ENCODE peak calls at places on chromosomes 16 and 17, in eight cellular contexts. B, D, C, G, X, H, W and M are unnamed samples.

GRCh38 chr16:68499011-68499410 is 40.1 kb upstream of the ZFP90 start:
- DNase-seq in B (no peak), D (no peak), C (no peak), G (no peak), X (no peak), H (no peak), W (no peak), M (no peak)

GRCh38 chr16:22898874-22899348 is 84.9 kb downstream of the HS3ST2 start:
- DNase-seq in B (peak), D (peak), C (peak), G (peak), X (peak), H (peak), W (peak), M (peak)

GRCh38 chr16:87037012-87037411 is 280.2 kb downstream of the C16orf95 start:
- DNase-seq in B (no peak), D (no peak), C (no peak), G (no peak), X (no peak), H (no peak), W (no peak), M (no peak)

GRCh38 chr17:19302791-19303233 is 59.7 kb downstream of the B9D1 start:
- DNase-seq in B (no peak), D (no peak), C (no peak), G (no peak), X (no peak), H (no peak), W (no peak), M (no peak)

GRCh38 chr16:23940111-23940510 is 104.3 kb downstream of the PRKCB start:
- DNase-seq in B (no peak), D (no peak), C (no peak), G (no peak), X (no peak), H (no peak), W (no peak), M (no peak)

GRCh38 chr17:3986270-3986938 is 22.2 kb upstream of the ATP2A3 start:
- DNase-seq in B (no peak), D (no peak), C (peak), G (no peak), X (no peak), H (no peak), W (peak), M (no peak)

GRCh38 chr17:8724451-8724850 is 20.2 kb downstream of the CCDC42 start:
- DNase-seq in B (no peak), D (no peak), C (no peak), G (peak), X (no peak), H (no peak), W (peak), M (no peak)

GRCh38 chr17:61593404-61593803 is 2.4 kb upstream of the NACA2 start:
- DNase-seq in B (no peak), D (no peak), C (no peak), G (no peak), X (no peak), H (peak), W (no peak), M (no peak)

GRCh38 chr17:20313891-20314290 is 153.4 kb downstream of the LGALS9B start:
- DNase-seq in B (no peak), D (no peak), C (no peak), G (no peak), X (no peak), H (no peak), W (no peak), M (no peak)

GRCh38 chr16:85746431-85747227 is 4.3 kb downstream of the C16orf74 start:
- DNase-seq in B (peak), D (no peak), C (no peak), G (no peak), X (no peak), H (no peak), W (peak), M (no peak)

GRCh38 chr16:8928467-8928957 is 35.2 kb downstream of the USP7 start:
- DNase-seq in B (peak), D (peak), C (peak), G (no peak), X (no peak), H (peak), W (no peak), M (no peak)

GRCh38 chr17:82671071-82671470 is 22.8 kb upstream of the WDR45B start:
- DNase-seq in B (no peak), D (no peak), C (no peak), G (no peak), X (no peak), H (no peak), W (no peak), M (no peak)

GRCh38 chr16:83878838-83879237 is 20.1 kb upstream of the MLYCD start:
- DNase-seq in B (peak), D (no peak), C (peak), G (peak), X (no peak), H (peak), W (peak), M (no peak)

GRCh38 chr17:2085648-2085949 is 30.7 kb downstream of the HIC1 start:
- DNase-seq in B (peak), D (peak), C (peak), G (no peak), X (peak), H (peak), W (no peak), M (no peak)

GRCh38 chr16:398551-399277 is 1.7 kb downstream of the NME4 start:
- DNase-seq in B (no peak), D (no peak), C (no peak), G (no peak), X (no peak), H (no peak), W (no peak), M (no peak)

GRCh38 chr17:71740866-71741265 is 380.0 kb upstream of the SOX9 start:
- DNase-seq in B (no peak), D (no peak), C (no peak), G (no peak), X (no peak), H (no peak), W (no peak), M (no peak)

GRCh38 chr16:23836078-23836403 is 258 bp downstream of the PRKCB start:
- DNase-seq in B (no peak), D (no peak), C (no peak), G (no peak), X (no peak), H (no peak), W (no peak), M (no peak)

GRCh38 chr16:85055503-85056210 is 28.1 kb downstream of the KIAA0513 start:
- DNase-seq in B (peak), D (no peak), C (peak), G (no peak), X (no peak), H (peak), W (peak), M (peak)

GRCh38 chr17:12866244-12866643 is 76.9 kb downstream of the ARHGAP44 start:
- DNase-seq in B (no peak), D (no peak), C (no peak), G (no peak), X (no peak), H (no peak), W (no peak), M (no peak)

GRCh38 chr16:53865492-53865863 is 161.5 kb downstream of the FTO start:
- DNase-seq in B (peak), D (no peak), C (peak), G (no peak), X (no peak), H (peak), W (peak), M (no peak)

GRCh38 chr16:88790312-88791150 is 5.5 kb upstream of the PIEZO1 start:
- DNase-seq in B (no peak), D (no peak), C (peak), G (peak), X (peak), H (no peak), W (no peak), M (no peak)

GRCh38 chr16:48899500-48899899 is 289.5 kb upstream of the N4BP1 start:
- DNase-seq in B (no peak), D (no peak), C (no peak), G (no peak), X (no peak), H (no peak), W (no peak), M (no peak)

GRCh38 chr16:13453938-13454553 is 465.9 kb upstream of the ERCC4 start:
- DNase-seq in B (peak), D (no peak), C (no peak), G (peak), X (no peak), H (peak), W (peak), M (no peak)

GRCh38 chr17:81680150-81680549 is 3.4 kb downstream of the ARL16 start:
- DNase-seq in B (no peak), D (no peak), C (no peak), G (no peak), X (no peak), H (no peak), W (no peak), M (no peak)

GRCh38 chr17:74951065-74951464 is 15.4 kb downstream of the OTOP3 start:
- DNase-seq in B (no peak), D (no peak), C (no peak), G (no peak), X (no peak), H (no peak), W (no peak), M (no peak)

GRCh38 chr17:76682306-76682705 is 28.5 kb downstream of the MXRA7 start:
- DNase-seq in B (peak), D (peak), C (peak), G (no peak), X (peak), H (peak), W (no peak), M (no peak)

GRCh38 chr16:86222541-86222940 is 287.8 kb upstream of the FOXF1 start:
- DNase-seq in B (peak), D (no peak), C (peak), G (no peak), X (no peak), H (peak), W (no peak), M (no peak)

GRCh38 chr16:14284371-14284770 is 213.3 kb downstream of the MRTFB start:
- DNase-seq in B (no peak), D (no peak), C (no peak), G (no peak), X (no peak), H (no peak), W (no peak), M (no peak)

GRCh38 chr16:23079683-23080221 is 69.5 kb downstream of the USP31 start:
- DNase-seq in B (no peak), D (no peak), C (no peak), G (no peak), X (no peak), H (no peak), W (peak), M (no peak)

GRCh38 chr16:59210955-59211541 is 476.9 kb upstream of the GOT2 start:
- DNase-seq in B (peak), D (no peak), C (peak), G (peak), X (no peak), H (peak), W (no peak), M (no peak)

GRCh38 chr17:6555331-6556120 is 829 bp downstream of the PITPNM3 start:
- DNase-seq in B (peak), D (peak), C (peak), G (no peak), X (no peak), H (no peak), W (peak), M (no peak)

GRCh38 chr16:3858809-3859208 is 21.7 kb downstream of the CREBBP start:
- DNase-seq in B (no peak), D (no peak), C (no peak), G (no peak), X (no peak), H (no peak), W (no peak), M (no peak)

GRCh38 chr16:3856367-3857141 is 24.0 kb downstream of the CREBBP start:
- DNase-seq in B (no peak), D (no peak), C (no peak), G (no peak), X (no peak), H (no peak), W (no peak), M (no peak)

GRCh38 chr16:3859875-3860274 is 20.6 kb downstream of the CREBBP start:
- DNase-seq in B (no peak), D (no peak), C (no peak), G (no peak), X (no peak), H (no peak), W (no peak), M (no peak)

GRCh38 chr16:3855142-3855541 is 25.4 kb downstream of the CREBBP start:
- DNase-seq in B (no peak), D (no peak), C (no peak), G (no peak), X (no peak), H (no peak), W (no peak), M (no peak)

GRCh38 chr16:3857189-3858013 is 23.1 kb downstream of the CREBBP start:
- DNase-seq in B (peak), D (peak), C (peak), G (no peak), X (no peak), H (peak), W (peak), M (peak)
- H3K4me3 ChIP-seq in B (no peak), D (no peak), C (no peak), G (no peak), X (no peak), H (peak), W (no peak), M (no peak)

GRCh38 chr17:48553190-48553547 is 8.3 kb upstream of the HOXB2 start:
- DNase-seq in B (no peak), D (no peak), C (no peak), G (no peak), X (no peak), H (no peak), W (no peak), M (no peak)
- TF ChIP-seq CTCF in B (no peak), D (no peak), C (no peak), G (no peak), X (no peak), H (no peak), W (no peak), M (no peak)

GRCh38 chr16:10388987-10389386 is 3.1 kb downstream of the ATF7IP2 start:
- DNase-seq in B (no peak), D (no peak), C (no peak), G (no peak), X (no peak), H (no peak), W (no peak), M (no peak)

GRCh38 chr16:10386517-10387377 is 886 bp downstream of the ATF7IP2 start:
- DNase-seq in B (peak), D (no peak), C (peak), G (no peak), X (no peak), H (peak), W (no peak), M (no peak)

GRCh38 chr16:10390330-10390729 is 4.5 kb downstream of the ATF7IP2 start:
- DNase-seq in B (no peak), D (no peak), C (no peak), G (no peak), X (no peak), H (no peak), W (no peak), M (no peak)

GRCh38 chr16:10385725-10386516 is at the start of gene ATF7IP2:
- DNase-seq in B (peak), D (peak), C (peak), G (peak), X (peak), H (peak), W (peak), M (peak)

DNA sequence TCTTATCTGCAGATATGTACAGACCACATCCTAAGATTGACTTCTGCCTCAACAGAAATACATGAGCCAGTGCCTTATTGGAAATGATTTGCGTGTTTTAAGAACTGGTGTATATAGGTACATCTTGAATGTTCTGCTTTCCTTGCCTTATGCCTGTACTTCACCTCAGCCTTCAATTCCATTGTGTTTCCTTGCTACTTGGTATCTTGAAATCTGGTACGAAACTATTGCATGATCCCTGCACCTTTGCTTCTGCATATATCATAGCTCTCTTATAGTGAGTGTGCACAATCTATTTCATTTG is 1.5 kb downstream of the ATF7IP2 start:
- DNase-seq in B (no peak), D (no peak), C (no peak), G (no peak), X (no peak), H (no peak), W (no peak), M (no peak)
- H3K4me3 ChIP-seq in B (no peak), D (no peak), C (no peak), G (peak), X (peak), H (peak), W (no peak), M (peak)

DNA sequence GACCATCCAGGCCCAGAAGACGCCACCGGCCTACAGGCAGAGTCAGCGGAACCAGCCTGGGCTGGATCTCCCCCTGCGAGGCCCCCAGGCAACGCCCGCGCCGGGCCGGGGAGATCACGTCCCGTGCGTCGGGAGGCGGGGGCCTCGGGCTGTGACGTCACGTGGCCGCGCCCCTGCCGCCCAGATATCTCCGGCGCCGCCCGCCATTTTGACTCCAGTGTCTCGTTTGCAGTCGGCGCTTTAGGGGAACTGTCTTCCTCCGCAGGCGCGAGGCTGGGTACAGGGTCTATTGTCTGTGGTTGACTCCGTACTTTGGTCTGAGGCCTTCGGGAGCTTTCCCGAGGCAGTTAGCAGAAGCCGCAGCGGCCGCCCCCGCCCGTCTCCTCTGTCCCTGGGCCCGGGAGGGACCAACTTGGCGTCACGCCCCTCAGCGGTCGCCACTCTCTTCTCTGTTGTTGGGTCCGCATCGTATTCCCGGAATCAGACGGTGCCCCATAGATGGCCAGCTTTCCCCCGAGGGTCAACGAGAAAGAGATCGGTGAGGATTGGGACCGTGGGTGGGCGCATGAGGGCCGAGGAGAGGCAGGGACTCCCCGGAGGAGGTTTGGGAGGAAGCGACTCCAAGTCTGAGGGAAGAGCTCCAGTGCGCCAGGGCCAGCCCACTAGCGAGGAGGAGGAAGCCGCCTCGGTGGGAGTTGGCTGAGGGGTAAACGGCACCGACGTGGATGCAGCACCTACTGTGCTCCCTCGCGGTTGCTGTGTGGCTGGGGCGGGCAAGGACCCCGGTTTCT is at the start of gene WSB1:
- DNase-seq in B (peak), D (peak), C (peak), G (peak), X (peak), H (peak), W (peak), M (peak)
- TF ChIP-seq CTCF in B (no peak), D (no peak), C (no peak), G (no peak), X (no peak), H (no peak), W (no peak), M (no peak)

GRCh38 chr17:78862073-78863023 is 21.7 kb upstream of the USP36 start:
- DNase-seq in B (peak), D (peak), C (peak), G (no peak), X (peak), H (peak), W (peak), M (no peak)
- H3K4me3 ChIP-seq in B (no peak), D (no peak), C (no peak), G (no peak), X (no peak), H (peak), W (no peak), M (no peak)

DNA sequence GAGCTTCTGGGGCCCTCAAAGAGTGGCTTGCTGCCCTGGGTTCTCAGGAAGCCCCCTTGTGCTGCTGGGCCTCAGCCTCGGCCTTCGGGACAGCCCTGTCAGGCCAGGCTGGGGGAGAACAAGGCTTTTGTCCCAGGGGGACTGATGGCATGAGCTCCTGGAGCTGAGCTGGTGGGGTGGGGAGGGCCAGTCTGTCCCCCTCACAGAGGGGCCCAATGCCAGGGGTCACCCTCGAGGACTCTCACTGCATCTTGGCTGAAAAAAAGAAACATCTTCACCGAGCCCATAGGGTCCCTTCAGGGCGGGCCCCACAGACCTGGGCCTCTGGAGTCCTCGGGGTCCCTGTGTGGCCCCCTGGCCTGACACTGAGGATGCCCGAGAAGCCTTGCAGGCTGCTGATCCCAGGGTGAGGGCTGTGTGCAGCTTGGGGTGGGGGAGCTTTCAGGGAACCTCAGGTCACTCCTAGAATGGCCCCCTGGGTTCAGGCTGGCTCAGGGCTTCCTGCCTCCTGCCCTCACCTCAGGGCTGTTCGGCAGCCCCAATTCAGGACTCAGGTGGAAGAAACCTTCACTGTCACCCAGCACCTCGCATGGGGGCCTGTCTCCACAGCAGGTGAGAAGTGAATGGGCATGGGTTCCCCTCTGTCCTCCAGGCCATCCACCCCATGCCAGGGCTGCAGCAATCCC is 90.5 kb downstream of the TNFRSF13B start:
- DNase-seq in B (no peak), D (no peak), C (no peak), G (no peak), X (no peak), H (no peak), W (no peak), M (no peak)
- TF ChIP-seq CTCF in B (no peak), D (no peak), C (no peak), G (no peak), X (no peak), H (no peak), W (no peak), M (no peak)

DNA sequence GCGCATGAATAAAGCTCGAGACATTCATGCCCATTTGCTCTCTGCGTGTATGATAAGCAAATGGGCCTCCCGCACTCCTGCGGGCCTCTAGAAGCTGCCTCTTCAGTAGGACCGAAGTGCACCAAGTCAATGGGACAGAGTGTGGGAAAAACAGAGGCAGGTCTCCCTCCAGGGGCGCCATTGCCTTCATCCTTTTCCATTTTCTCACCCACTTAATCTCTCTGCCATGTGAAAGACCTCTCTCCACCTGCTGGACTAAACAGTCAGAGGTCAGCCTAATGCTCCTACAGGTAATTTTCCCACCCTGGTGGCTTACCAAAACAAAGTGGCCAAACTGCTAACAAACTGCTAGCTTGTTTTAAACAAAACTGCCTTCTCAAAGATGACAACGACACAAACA is 210.9 kb downstream of the ZFHX3 start:
- DNase-seq in B (no peak), D (no peak), C (no peak), G (peak), X (no peak), H (no peak), W (no peak), M (no peak)
- H3K4me3 ChIP-seq in B (no peak), D (no peak), C (no peak), G (no peak), X (no peak), H (no peak), W (no peak), M (no peak)

GRCh38 chr17:35973333-35974260 is 7.7 kb downstream of the CCL16 start:
- DNase-seq in B (peak), D (no peak), C (peak), G (peak), X (no peak), H (no peak), W (peak), M (no peak)
- TF ChIP-seq CTCF in B (no peak), D (no peak), C (no peak), G (no peak), X (no peak), H (no peak), W (no peak), M (no peak)